ENCODE peak calls at places on chromosomes 3 and 15, in four cellular contexts. One of them, this sample, is unnamed.

GRCh38 chr15:24696201-24696600 is 20.6 kb downstream of the NPAP1 start:
- DNase-seq in fibroblast of lung: no peak
- DNase-seq in PC-3: no peak
- DNase-seq in MM.1S: no peak
- DNase-seq in this sample: no peak

GRCh38 chr3:73600293-73600938 is 24.3 kb downstream of the PDZRN3 start:
- DNase-seq in fibroblast of lung: peak
- DNase-seq in PC-3: no peak
- DNase-seq in MM.1S: no peak
- DNase-seq in this sample: no peak

GRCh38 chr3:159852821-159853505 is 135.7 kb upstream of the IL12A start:
- DNase-seq in fibroblast of lung: peak
- DNase-seq in PC-3: peak
- DNase-seq in MM.1S: peak
- DNase-seq in this sample: no peak

GRCh38 chr15:44101944-44102343 is 93.1 kb downstream of the FRMD5 start:
- DNase-seq in fibroblast of lung: peak
- DNase-seq in PC-3: peak
- DNase-seq in MM.1S: no peak
- DNase-seq in this sample: no peak

GRCh38 chr15:85749261-85750151 is 45.2 kb downstream of the KLHL25 start:
- DNase-seq in fibroblast of lung: peak
- DNase-seq in PC-3: no peak
- DNase-seq in MM.1S: no peak
- DNase-seq in this sample: no peak

GRCh38 chr3:26376131-26376530 is 246.4 kb upstream of the LRRC3B start:
- DNase-seq in fibroblast of lung: no peak
- DNase-seq in PC-3: no peak
- DNase-seq in MM.1S: no peak
- DNase-seq in this sample: no peak

GRCh38 chr15:78207110-78207458 is 27.3 kb downstream of the ACSBG1 start:
- DNase-seq in fibroblast of lung: no peak
- DNase-seq in PC-3: no peak
- DNase-seq in MM.1S: no peak
- DNase-seq in this sample: no peak

GRCh38 chr3:150265305-150265704 is 142.8 kb upstream of the TSC22D2 start:
- DNase-seq in fibroblast of lung: no peak
- DNase-seq in PC-3: no peak
- DNase-seq in MM.1S: no peak
- DNase-seq in this sample: no peak

GRCh38 chr3:46903341-46904302 is 26.1 kb downstream of the PTH1R start:
- DNase-seq in fibroblast of lung: peak
- DNase-seq in PC-3: peak
- DNase-seq in MM.1S: no peak
- DNase-seq in this sample: no peak

GRCh38 chr3:128496602-128497304 is 3.8 kb upstream of the GATA2 start:
- DNase-seq in fibroblast of lung: peak
- DNase-seq in PC-3: no peak
- DNase-seq in MM.1S: no peak
- DNase-seq in this sample: no peak

DNA sequence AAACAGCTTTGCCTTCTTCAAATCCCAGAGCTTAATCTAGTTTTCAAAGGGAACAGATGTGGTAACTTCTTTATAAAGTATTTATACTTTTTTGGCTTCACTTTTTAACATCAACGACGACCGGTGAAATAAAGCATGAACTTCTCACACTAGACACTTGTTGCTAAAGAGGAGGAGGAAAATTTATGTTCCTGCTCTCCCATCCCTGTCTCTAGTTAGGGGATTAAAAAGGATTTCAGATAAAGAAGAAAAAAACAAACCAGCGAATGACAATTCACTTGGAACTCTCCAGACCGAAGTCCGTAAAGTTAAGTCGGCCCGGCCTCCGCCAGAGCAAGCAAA is 672 bp downstream of the NEDD4 start:
- DNase-seq in fibroblast of lung: no peak
- DNase-seq in PC-3: no peak
- DNase-seq in MM.1S: no peak
- DNase-seq in this sample: no peak
- TF ChIP-seq EZH2 in fibroblast of lung: no peak
- TF ChIP-seq EZH2 in PC-3: no peak
- TF ChIP-seq EZH2 in MM.1S: no peak
- TF ChIP-seq EZH2 in this sample: no peak

DNA sequence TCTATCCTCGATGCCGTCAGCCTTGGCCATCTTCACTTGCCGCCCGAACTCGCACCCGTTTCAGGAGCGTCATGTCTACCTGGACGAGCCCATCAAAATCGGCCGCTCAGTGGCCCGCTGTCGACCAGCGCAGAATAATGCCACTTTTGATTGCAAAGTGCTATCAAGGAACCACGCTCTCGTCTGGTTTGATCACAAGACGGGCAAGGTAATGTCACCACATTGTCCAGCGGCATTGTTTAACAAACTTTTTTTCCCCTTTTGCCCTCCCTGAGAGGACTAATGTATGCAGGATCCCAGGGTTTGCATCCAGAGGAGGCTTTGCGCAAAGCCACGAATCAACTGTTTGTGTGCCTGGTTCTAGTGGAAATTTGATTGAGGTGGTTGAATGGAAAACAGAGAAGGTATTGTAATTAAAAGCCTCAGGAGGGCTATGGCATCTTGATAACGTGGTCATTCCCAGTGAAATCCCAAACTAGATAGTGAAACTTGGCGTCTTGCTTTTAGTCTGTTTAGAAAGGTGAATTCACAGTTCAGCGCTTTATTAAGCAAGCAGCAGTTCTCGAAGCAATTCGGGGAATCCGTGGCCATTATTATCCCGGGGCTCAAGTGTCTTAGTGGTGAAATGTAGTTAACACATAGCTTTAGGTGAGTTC is 1.7 kb downstream of the SLMAP start:
- DNase-seq in fibroblast of lung: peak
- DNase-seq in PC-3: peak
- DNase-seq in MM.1S: no peak
- DNase-seq in this sample: no peak
- H3K9ac ChIP-seq in fibroblast of lung: no peak
- H3K9ac ChIP-seq in PC-3: peak
- H3K9ac ChIP-seq in MM.1S: no peak
- H3K9ac ChIP-seq in this sample: peak

DNA sequence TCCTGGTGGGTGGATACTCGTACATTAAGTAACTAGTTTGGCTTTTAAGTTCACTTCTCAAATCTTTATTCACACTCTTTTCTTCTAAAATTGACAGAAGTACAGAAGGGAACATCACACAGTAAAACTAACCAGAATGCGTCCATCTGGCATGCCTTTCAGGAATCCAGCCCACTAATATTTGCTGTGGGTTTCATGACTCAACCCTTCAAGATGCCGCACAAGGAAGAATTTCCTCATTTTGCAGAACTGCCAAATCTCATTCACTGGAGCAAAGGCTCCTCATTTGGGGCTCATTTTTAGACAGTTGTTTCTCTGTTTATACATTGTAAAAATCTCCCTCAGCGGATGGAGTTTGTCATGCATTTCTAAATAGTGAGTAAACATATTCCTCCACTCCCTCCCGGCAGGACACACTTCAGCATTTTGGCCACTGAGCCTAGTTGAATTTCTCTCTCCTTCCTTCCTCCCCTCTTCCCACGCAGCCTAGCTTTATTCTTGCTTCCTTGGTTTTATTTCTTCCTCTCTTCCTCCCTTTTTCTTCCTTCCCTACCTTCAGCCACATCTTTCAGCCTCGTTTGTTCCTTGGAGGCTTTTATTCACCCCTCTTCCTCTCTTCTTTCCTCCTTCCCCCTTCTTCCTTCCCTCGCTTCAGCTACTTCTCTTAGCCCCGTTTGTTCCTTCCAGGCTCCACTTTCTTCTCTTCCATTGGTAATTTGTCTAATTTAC is 419.3 kb upstream of the NAALADL2 start:
- DNase-seq in fibroblast of lung: peak
- DNase-seq in PC-3: peak
- DNase-seq in MM.1S: no peak
- DNase-seq in this sample: no peak
- H3K4me3 ChIP-seq in fibroblast of lung: peak
- H3K4me3 ChIP-seq in PC-3: peak
- H3K4me3 ChIP-seq in MM.1S: peak
- H3K4me3 ChIP-seq in this sample: peak

DNA sequence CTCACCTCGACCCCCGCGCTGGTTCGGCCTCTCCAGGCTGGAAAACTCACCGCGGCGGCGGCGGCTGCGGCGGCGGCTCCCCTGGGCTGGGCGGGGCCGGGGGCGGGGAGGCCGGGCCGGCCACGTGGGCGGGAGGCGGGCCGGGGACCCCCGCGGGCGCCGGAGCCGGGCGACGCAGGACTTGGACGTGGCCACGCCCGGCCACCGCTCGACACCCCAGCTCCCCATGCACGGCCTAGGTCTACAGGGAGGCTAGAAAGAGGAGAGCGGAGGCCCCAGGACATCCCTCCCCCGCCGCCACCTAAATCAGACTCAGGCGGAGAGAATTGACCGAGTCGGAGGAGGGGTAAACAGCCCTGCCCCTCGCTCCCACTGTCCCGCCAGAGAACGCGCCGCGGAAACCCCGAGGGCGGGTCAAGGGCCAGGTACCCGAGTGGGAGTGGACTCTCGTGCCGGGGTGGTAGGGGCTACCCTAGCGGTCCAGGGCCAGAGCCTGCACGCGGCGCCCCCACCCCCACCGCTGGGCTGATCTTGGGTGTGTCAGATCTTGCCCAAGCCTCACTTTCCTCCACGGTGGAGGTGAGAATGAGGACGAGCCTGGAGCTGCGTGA is 18.9 kb downstream of the SPATA12 start:
- DNase-seq in fibroblast of lung: peak
- DNase-seq in PC-3: peak
- DNase-seq in MM.1S: no peak
- DNase-seq in this sample: no peak
- TF ChIP-seq EZH2 in fibroblast of lung: peak
- TF ChIP-seq EZH2 in PC-3: no peak
- TF ChIP-seq EZH2 in MM.1S: no peak
- TF ChIP-seq EZH2 in this sample: no peak

GRCh38 chr3:177608443-177608842 is 411.2 kb upstream of the TBL1XR1 start:
- DNase-seq in fibroblast of lung: no peak
- DNase-seq in PC-3: no peak
- DNase-seq in MM.1S: no peak
- DNase-seq in this sample: no peak

GRCh38 chr3:177610262-177610661 is 413.0 kb upstream of the TBL1XR1 start:
- DNase-seq in fibroblast of lung: no peak
- DNase-seq in PC-3: no peak
- DNase-seq in MM.1S: no peak
- DNase-seq in this sample: no peak

GRCh38 chr3:177611781-177612389 is 414.6 kb upstream of the TBL1XR1 start:
- DNase-seq in fibroblast of lung: no peak
- DNase-seq in PC-3: no peak
- DNase-seq in MM.1S: no peak
- DNase-seq in this sample: no peak

GRCh38 chr3:177609613-177610012 is 412.3 kb upstream of the TBL1XR1 start:
- DNase-seq in fibroblast of lung: no peak
- DNase-seq in PC-3: no peak
- DNase-seq in MM.1S: no peak
- DNase-seq in this sample: no peak

DNA sequence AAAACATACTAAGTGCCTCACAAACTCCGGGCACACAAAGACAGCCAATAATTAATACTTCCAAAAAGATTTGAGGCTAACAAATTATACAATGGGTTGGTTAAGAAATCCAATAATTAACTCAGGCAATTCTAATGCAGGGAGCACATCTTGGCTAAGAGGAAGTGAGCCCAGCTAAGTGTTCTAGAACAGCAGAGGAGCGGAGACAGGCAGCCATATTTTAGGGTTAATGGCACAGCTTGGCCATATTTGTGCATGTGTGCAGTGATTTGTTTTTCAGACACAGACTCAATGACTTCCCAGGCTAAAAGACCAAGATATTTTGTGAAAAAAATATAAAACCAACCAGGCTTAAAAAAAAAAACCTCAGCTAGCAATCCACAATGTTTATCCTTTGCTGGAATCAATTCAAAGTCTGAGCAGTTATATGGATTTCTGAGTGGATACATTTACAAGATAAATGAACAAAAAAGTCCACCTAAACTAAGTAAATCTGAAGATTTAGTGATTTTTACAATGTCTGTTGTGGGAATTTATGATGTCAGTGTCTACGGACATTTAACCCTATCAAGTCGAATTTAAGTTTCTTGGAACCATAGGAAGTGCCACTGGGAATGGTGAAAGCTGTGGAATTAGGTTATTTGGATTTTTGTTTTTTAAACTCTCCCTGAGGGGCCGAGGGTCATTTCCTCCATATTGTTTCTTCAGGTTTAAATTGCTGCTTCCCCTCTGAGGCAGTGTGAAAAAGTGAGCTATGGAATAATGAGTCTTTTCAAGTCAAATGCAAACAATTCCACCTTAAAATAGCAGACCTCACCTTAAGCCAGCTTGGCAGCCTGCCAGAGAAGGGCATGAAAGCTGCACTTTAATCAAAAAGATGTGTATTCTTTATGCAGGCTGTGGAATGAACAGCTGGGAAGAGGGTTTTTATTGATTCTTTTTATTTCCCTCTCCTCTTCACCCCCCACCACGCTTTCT is 413.7 kb upstream of the TBL1XR1 start:
- DNase-seq in fibroblast of lung: peak
- DNase-seq in PC-3: peak
- DNase-seq in MM.1S: peak
- DNase-seq in this sample: peak
- H3K9ac ChIP-seq in fibroblast of lung: no peak
- H3K9ac ChIP-seq in PC-3: no peak
- H3K9ac ChIP-seq in MM.1S: no peak
- H3K9ac ChIP-seq in this sample: no peak